ENCODE peak calls at places on chromosomes 6 and 20, in seven cellular contexts. One of them, this sample, is unnamed. For H3K27me3, the result is how much of the 10 kb centered on the place peaks cover.

GRCh38 chr20:57013221-57013620 is 253.2 kb downstream of the BMP7 start:
- DNase-seq in tibial artery: no peak
- DNase-seq in Peyer's patch: no peak
- DNase-seq in small intestine: no peak
- DNase-seq in adrenal gland: no peak
- DNase-seq in tibial nerve: no peak
- DNase-seq in BJ: no peak
- DNase-seq in this sample: no peak

GRCh38 chr6:161393839-161394364 is 120.0 kb upstream of the AGPAT4 start:
- DNase-seq in BJ: peak
- DNase-seq in small intestine: peak
- DNase-seq in tibial nerve: peak
- DNase-seq in Peyer's patch: no peak
- DNase-seq in tibial artery: peak
- DNase-seq in adrenal gland: peak
- DNase-seq in this sample: no peak

GRCh38 chr20:18416478-18416877 is 50.4 kb downstream of the DZANK1 start:
- DNase-seq in Peyer's patch: no peak
- DNase-seq in tibial nerve: no peak
- DNase-seq in small intestine: no peak
- DNase-seq in adrenal gland: no peak
- DNase-seq in BJ: no peak
- DNase-seq in tibial artery: no peak
- DNase-seq in this sample: no peak

GRCh38 chr20:17646901-17647301 is 35.1 kb downstream of the RRBP1 start:
- DNase-seq in BJ: no peak
- DNase-seq in tibial nerve: no peak
- DNase-seq in adrenal gland: no peak
- DNase-seq in Peyer's patch: peak
- DNase-seq in small intestine: no peak
- DNase-seq in tibial artery: no peak
- DNase-seq in this sample: peak

GRCh38 chr20:25508083-25508770 is 77.1 kb downstream of the NINL start:
- DNase-seq in small intestine: peak
- DNase-seq in tibial nerve: no peak
- DNase-seq in Peyer's patch: peak
- DNase-seq in adrenal gland: peak
- DNase-seq in tibial artery: no peak
- DNase-seq in BJ: peak
- DNase-seq in this sample: no peak

GRCh38 chr6:48194596-48195295 is 83.7 kb upstream of the PTCHD4 start:
- DNase-seq in adrenal gland: peak
- DNase-seq in tibial nerve: no peak
- DNase-seq in small intestine: no peak
- DNase-seq in tibial artery: no peak
- DNase-seq in Peyer's patch: no peak
- DNase-seq in BJ: no peak
- DNase-seq in this sample: no peak

GRCh38 chr6:31308050-31308844 is 36.4 kb upstream of the HLA-C start:
- DNase-seq in small intestine: peak
- DNase-seq in Peyer's patch: peak
- DNase-seq in tibial artery: no peak
- DNase-seq in BJ: no peak
- DNase-seq in tibial nerve: no peak
- DNase-seq in adrenal gland: no peak
- DNase-seq in this sample: peak

GRCh38 chr20:4559906-4560305 is 161.8 kb upstream of the PRND start:
- DNase-seq in tibial artery: no peak
- DNase-seq in Peyer's patch: no peak
- DNase-seq in BJ: no peak
- DNase-seq in tibial nerve: no peak
- DNase-seq in small intestine: no peak
- DNase-seq in adrenal gland: no peak
- DNase-seq in this sample: no peak

GRCh38 chr20:36336838-36337478 is 30.8 kb downstream of the DLGAP4 start:
- DNase-seq in tibial nerve: no peak
- DNase-seq in Peyer's patch: no peak
- DNase-seq in adrenal gland: no peak
- DNase-seq in tibial artery: no peak
- DNase-seq in BJ: no peak
- DNase-seq in small intestine: no peak
- DNase-seq in this sample: no peak

GRCh38 chr20:36339646-36340592 is 33.8 kb downstream of the DLGAP4 start:
- DNase-seq in Peyer's patch: peak
- DNase-seq in adrenal gland: no peak
- DNase-seq in small intestine: no peak
- DNase-seq in tibial nerve: no peak
- DNase-seq in BJ: no peak
- DNase-seq in tibial artery: no peak
- DNase-seq in this sample: no peak

GRCh38 chr20:36335187-36335870 is 29.2 kb downstream of the DLGAP4 start:
- DNase-seq in BJ: no peak
- DNase-seq in adrenal gland: no peak
- DNase-seq in small intestine: no peak
- DNase-seq in Peyer's patch: no peak
- DNase-seq in tibial artery: no peak
- DNase-seq in tibial nerve: no peak
- DNase-seq in this sample: no peak

GRCh38 chr20:36336204-36336603 is 30.1 kb downstream of the DLGAP4 start:
- DNase-seq in tibial nerve: no peak
- DNase-seq in tibial artery: no peak
- DNase-seq in BJ: no peak
- DNase-seq in Peyer's patch: no peak
- DNase-seq in small intestine: no peak
- DNase-seq in adrenal gland: no peak
- DNase-seq in this sample: no peak

DNA sequence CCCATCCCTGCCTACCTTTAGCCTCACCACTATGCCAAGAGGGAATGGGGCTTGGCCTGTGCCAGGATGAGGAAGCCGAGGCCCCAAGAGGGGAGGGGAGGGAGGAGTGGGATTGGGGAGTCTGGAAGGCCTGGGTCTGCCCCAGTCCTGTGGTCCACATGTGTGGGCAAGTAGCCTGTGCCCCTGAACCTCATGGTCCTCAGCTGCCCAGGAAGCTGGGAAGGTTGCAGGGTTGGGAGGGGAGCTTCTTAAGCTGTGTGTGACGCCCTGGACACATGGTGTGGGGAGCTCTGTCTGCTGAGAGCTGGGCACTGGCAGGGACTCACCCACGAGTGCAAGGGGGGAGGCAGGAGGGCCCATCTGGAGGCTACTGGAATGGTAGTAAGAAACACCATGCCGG is 31.7 kb downstream of the DLGAP4 start:
- DNase-seq in adrenal gland: no peak
- DNase-seq in BJ: no peak
- DNase-seq in tibial nerve: no peak
- DNase-seq in small intestine: no peak
- DNase-seq in Peyer's patch: no peak
- DNase-seq in tibial artery: no peak
- DNase-seq in this sample: no peak
- H3K27me3 ChIP-seq in adrenal gland: under half
- H3K27me3 ChIP-seq in BJ: under half
- H3K27me3 ChIP-seq in tibial nerve: under half
- H3K27me3 ChIP-seq in small intestine: under half
- H3K27me3 ChIP-seq in Peyer's patch: under half
- H3K27me3 ChIP-seq in tibial artery: half or more
- H3K27me3 ChIP-seq in this sample: under half

GRCh38 chr6:95093154-95093553 is 484.2 kb upstream of the MANEA start:
- DNase-seq in tibial nerve: no peak
- DNase-seq in adrenal gland: no peak
- DNase-seq in Peyer's patch: no peak
- DNase-seq in BJ: no peak
- DNase-seq in small intestine: no peak
- DNase-seq in tibial artery: no peak
- DNase-seq in this sample: no peak

GRCh38 chr6:95095271-95095670 is 482.1 kb upstream of the MANEA start:
- DNase-seq in BJ: no peak
- DNase-seq in adrenal gland: no peak
- DNase-seq in small intestine: no peak
- DNase-seq in tibial artery: no peak
- DNase-seq in Peyer's patch: no peak
- DNase-seq in tibial nerve: no peak
- DNase-seq in this sample: no peak

GRCh38 chr6:95094751-95095150 is 482.6 kb upstream of the MANEA start:
- DNase-seq in tibial artery: no peak
- DNase-seq in small intestine: no peak
- DNase-seq in tibial nerve: no peak
- DNase-seq in Peyer's patch: no peak
- DNase-seq in BJ: no peak
- DNase-seq in adrenal gland: no peak
- DNase-seq in this sample: no peak

GRCh38 chr6:95095855-95096254 is 481.5 kb upstream of the MANEA start:
- DNase-seq in tibial artery: no peak
- DNase-seq in Peyer's patch: no peak
- DNase-seq in tibial nerve: no peak
- DNase-seq in BJ: no peak
- DNase-seq in adrenal gland: no peak
- DNase-seq in small intestine: no peak
- DNase-seq in this sample: no peak

GRCh38 chr6:95091823-95092436 is 485.4 kb upstream of the MANEA start:
- DNase-seq in Peyer's patch: no peak
- DNase-seq in tibial nerve: no peak
- DNase-seq in adrenal gland: no peak
- DNase-seq in small intestine: peak
- DNase-seq in BJ: peak
- DNase-seq in tibial artery: no peak
- DNase-seq in this sample: no peak
- H3K27me3 ChIP-seq in Peyer's patch: under half
- H3K27me3 ChIP-seq in tibial nerve: under half
- H3K27me3 ChIP-seq in adrenal gland: under half
- H3K27me3 ChIP-seq in small intestine: under half
- H3K27me3 ChIP-seq in BJ: under half
- H3K27me3 ChIP-seq in tibial artery: under half
- H3K27me3 ChIP-seq in this sample: under half

DNA sequence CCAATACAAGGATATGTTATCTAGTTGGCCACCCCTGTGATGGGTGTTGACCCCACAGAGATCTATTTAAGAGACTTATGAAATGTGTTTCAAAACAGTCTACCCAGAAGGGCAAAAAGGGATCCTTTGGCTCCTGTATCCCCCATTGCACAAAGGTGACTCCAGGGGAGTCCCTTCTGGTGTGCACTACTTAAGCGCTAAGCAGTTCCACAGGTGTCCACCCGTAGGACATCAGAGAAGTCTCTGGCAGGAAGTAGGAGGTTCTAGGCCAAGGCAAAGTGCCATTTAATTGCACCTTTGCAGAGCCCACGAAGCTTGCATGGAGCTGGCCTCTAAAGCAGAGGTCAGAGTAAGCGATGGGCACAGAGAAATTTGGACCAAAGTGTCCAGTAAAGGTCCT is 147.7 kb downstream of the MRPL14 start:
- DNase-seq in tibial nerve: no peak
- DNase-seq in Peyer's patch: no peak
- DNase-seq in tibial artery: no peak
- DNase-seq in BJ: no peak
- DNase-seq in adrenal gland: no peak
- DNase-seq in small intestine: no peak
- DNase-seq in this sample: no peak
- H3K27me3 ChIP-seq in tibial nerve: under half
- H3K27me3 ChIP-seq in Peyer's patch: under half
- H3K27me3 ChIP-seq in tibial artery: under half
- H3K27me3 ChIP-seq in BJ: under half
- H3K27me3 ChIP-seq in adrenal gland: under half
- H3K27me3 ChIP-seq in small intestine: under half
- H3K27me3 ChIP-seq in this sample: under half

DNA sequence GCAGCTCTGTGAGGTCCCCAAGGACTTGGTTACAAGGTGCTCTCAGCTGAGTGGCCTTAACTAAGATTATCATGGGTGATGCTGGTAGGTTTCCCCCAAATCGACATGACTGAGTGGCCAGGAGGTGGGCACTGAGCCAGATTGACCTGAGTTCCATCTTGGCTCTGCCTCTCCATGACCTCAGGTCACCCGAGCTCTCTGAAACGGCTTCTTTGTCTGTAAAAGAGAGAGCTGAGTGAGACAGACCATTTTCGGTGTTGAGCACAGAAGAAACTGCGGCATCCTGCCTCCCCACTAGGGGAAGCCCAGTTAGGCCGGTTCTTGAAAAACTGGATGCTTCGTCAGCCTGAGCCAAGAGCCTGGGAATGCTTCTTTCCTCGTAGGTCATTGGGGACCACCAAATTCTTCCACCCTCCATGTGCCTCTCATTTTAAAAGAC is 14.1 kb upstream of the STX16 start:
- DNase-seq in adrenal gland: no peak
- DNase-seq in small intestine: no peak
- DNase-seq in Peyer's patch: no peak
- DNase-seq in tibial nerve: no peak
- DNase-seq in BJ: no peak
- DNase-seq in tibial artery: no peak
- DNase-seq in this sample: peak
- H3K27me3 ChIP-seq in adrenal gland: under half
- H3K27me3 ChIP-seq in small intestine: under half
- H3K27me3 ChIP-seq in Peyer's patch: under half
- H3K27me3 ChIP-seq in tibial nerve: under half
- H3K27me3 ChIP-seq in BJ: under half
- H3K27me3 ChIP-seq in tibial artery: under half
- H3K27me3 ChIP-seq in this sample: under half

GRCh38 chr6:36339156-36339555 is 2.5 kb upstream of the BNIP5 start:
- DNase-seq in BJ: no peak
- DNase-seq in Peyer's patch: peak
- DNase-seq in tibial nerve: no peak
- DNase-seq in adrenal gland: no peak
- DNase-seq in small intestine: peak
- DNase-seq in tibial artery: no peak
- DNase-seq in this sample: peak
- H3K27me3 ChIP-seq in BJ: under half
- H3K27me3 ChIP-seq in Peyer's patch: under half
- H3K27me3 ChIP-seq in tibial nerve: under half
- H3K27me3 ChIP-seq in adrenal gland: under half
- H3K27me3 ChIP-seq in small intestine: under half
- H3K27me3 ChIP-seq in tibial artery: under half
- H3K27me3 ChIP-seq in this sample: under half

GRCh38 chr6:27333642-27334040 is 21.6 kb upstream of the POM121L2 start:
- DNase-seq in adrenal gland: no peak
- DNase-seq in small intestine: no peak
- DNase-seq in tibial artery: no peak
- DNase-seq in BJ: no peak
- DNase-seq in tibial nerve: no peak
- DNase-seq in Peyer's patch: no peak
- DNase-seq in this sample: no peak

GRCh38 chr6:27327023-27327742 is 15.1 kb upstream of the POM121L2 start:
- DNase-seq in adrenal gland: no peak
- DNase-seq in BJ: no peak
- DNase-seq in small intestine: no peak
- DNase-seq in Peyer's patch: no peak
- DNase-seq in tibial nerve: no peak
- DNase-seq in tibial artery: no peak
- DNase-seq in this sample: no peak

GRCh38 chr6:27334141-27334540 is 22.1 kb upstream of the POM121L2 start:
- DNase-seq in tibial artery: no peak
- DNase-seq in Peyer's patch: no peak
- DNase-seq in adrenal gland: no peak
- DNase-seq in BJ: no peak
- DNase-seq in small intestine: no peak
- DNase-seq in tibial nerve: no peak
- DNase-seq in this sample: no peak

GRCh38 chr6:27332692-27333641 is 20.9 kb upstream of the POM121L2 start:
- DNase-seq in tibial artery: no peak
- DNase-seq in adrenal gland: no peak
- DNase-seq in tibial nerve: no peak
- DNase-seq in small intestine: peak
- DNase-seq in BJ: peak
- DNase-seq in Peyer's patch: no peak
- DNase-seq in this sample: no peak
- H3K27me3 ChIP-seq in tibial artery: under half
- H3K27me3 ChIP-seq in adrenal gland: under half
- H3K27me3 ChIP-seq in tibial nerve: under half
- H3K27me3 ChIP-seq in small intestine: under half
- H3K27me3 ChIP-seq in BJ: under half
- H3K27me3 ChIP-seq in Peyer's patch: under half
- H3K27me3 ChIP-seq in this sample: under half

GRCh38 chr6:4071330-4071729 is 7.6 kb downstream of the FAM217A start:
- DNase-seq in adrenal gland: no peak
- DNase-seq in BJ: no peak
- DNase-seq in small intestine: no peak
- DNase-seq in tibial nerve: no peak
- DNase-seq in tibial artery: no peak
- DNase-seq in Peyer's patch: no peak
- DNase-seq in this sample: no peak
- H3K27me3 ChIP-seq in adrenal gland: under half
- H3K27me3 ChIP-seq in BJ: under half
- H3K27me3 ChIP-seq in small intestine: under half
- H3K27me3 ChIP-seq in tibial nerve: under half
- H3K27me3 ChIP-seq in tibial artery: under half
- H3K27me3 ChIP-seq in Peyer's patch: under half
- H3K27me3 ChIP-seq in this sample: under half